ENCODE peak calls at places on chromosomes 2 and 18, in eight cellular contexts. One of them, this sample, is unnamed.

GRCh38 chr2:120302301-120302700 is 43.6 kb upstream of the INHBB start:
- DNase-seq in DMS 273 treated with DMSO at 0.1 percent for 48 hours: no peak
- DNase-seq in iPS-NIHi11: no peak
- DNase-seq in A549: no peak
- DNase-seq in SW480: no peak
- DNase-seq in endothelial cell: no peak
- DNase-seq in Calu3: no peak
- DNase-seq in Panc1: no peak
- DNase-seq in this sample: no peak

GRCh38 chr2:225334524-225334923 is 65.0 kb upstream of the NYAP2 start:
- DNase-seq in A549: no peak
- DNase-seq in SW480: no peak
- DNase-seq in DMS 273 treated with DMSO at 0.1 percent for 48 hours: no peak
- DNase-seq in Calu3: no peak
- DNase-seq in endothelial cell: no peak
- DNase-seq in Panc1: no peak
- DNase-seq in iPS-NIHi11: no peak
- DNase-seq in this sample: peak; percentile 94

GRCh38 chr2:147420517-147420916 is 424.3 kb upstream of the ACVR2A start:
- DNase-seq in A549: no peak
- DNase-seq in DMS 273 treated with DMSO at 0.1 percent for 48 hours: no peak
- DNase-seq in SW480: no peak
- DNase-seq in Calu3: no peak
- DNase-seq in iPS-NIHi11: peak; percentile 7
- DNase-seq in endothelial cell: no peak
- DNase-seq in Panc1: no peak
- DNase-seq in this sample: no peak

GRCh38 chr2:241946306-241947003 is 76.9 kb downstream of the RTP5 start:
- DNase-seq in DMS 273 treated with DMSO at 0.1 percent for 48 hours: no peak
- DNase-seq in Panc1: no peak
- DNase-seq in Calu3: no peak
- DNase-seq in A549: no peak
- DNase-seq in iPS-NIHi11: no peak
- DNase-seq in endothelial cell: no peak
- DNase-seq in SW480: no peak
- DNase-seq in this sample: no peak

GRCh38 chr18:70384181-70384790 is 95.4 kb downstream of the SOCS6 start:
- DNase-seq in DMS 273 treated with DMSO at 0.1 percent for 48 hours: no peak
- DNase-seq in A549: peak; percentile 31
- DNase-seq in SW480: peak; percentile 86
- DNase-seq in iPS-NIHi11: peak; percentile 36
- DNase-seq in endothelial cell: no peak
- DNase-seq in Calu3: peak; percentile 86
- DNase-seq in Panc1: peak; percentile 73
- DNase-seq in this sample: peak; percentile 30

GRCh38 chr2:218020281-218020680 is 17.5 kb upstream of the TNS1 start:
- DNase-seq in DMS 273 treated with DMSO at 0.1 percent for 48 hours: no peak
- DNase-seq in Calu3: no peak
- DNase-seq in SW480: no peak
- DNase-seq in iPS-NIHi11: no peak
- DNase-seq in A549: no peak
- DNase-seq in endothelial cell: no peak
- DNase-seq in Panc1: no peak
- DNase-seq in this sample: no peak

GRCh38 chr2:96929245-96929925 is 57.0 kb downstream of the FAM178B start:
- DNase-seq in iPS-NIHi11: no peak
- DNase-seq in A549: no peak
- DNase-seq in endothelial cell: no peak
- DNase-seq in DMS 273 treated with DMSO at 0.1 percent for 48 hours: no peak
- DNase-seq in Calu3: no peak
- DNase-seq in Panc1: no peak
- DNase-seq in SW480: no peak
- DNase-seq in this sample: no peak

GRCh38 chr2:61645911-61646310 is 107.8 kb upstream of the XPO1 start:
- DNase-seq in iPS-NIHi11: no peak
- DNase-seq in Panc1: no peak
- DNase-seq in endothelial cell: no peak
- DNase-seq in DMS 273 treated with DMSO at 0.1 percent for 48 hours: no peak
- DNase-seq in Calu3: no peak
- DNase-seq in SW480: no peak
- DNase-seq in A549: no peak
- DNase-seq in this sample: no peak

GRCh38 chr18:48902023-48902855 is 48.5 kb downstream of the SMAD7 start:
- DNase-seq in SW480: no peak
- DNase-seq in A549: peak; percentile 52
- DNase-seq in Panc1: no peak
- DNase-seq in endothelial cell: no peak
- DNase-seq in Calu3: peak; percentile 95
- DNase-seq in DMS 273 treated with DMSO at 0.1 percent for 48 hours: peak; percentile 71
- DNase-seq in iPS-NIHi11: peak; percentile 59
- DNase-seq in this sample: peak; percentile 97

GRCh38 chr2:172100080-172101007 is 2.4 kb downstream of the DLX2 start:
- DNase-seq in endothelial cell: no peak
- DNase-seq in SW480: no peak
- DNase-seq in Panc1: no peak
- DNase-seq in A549: no peak
- DNase-seq in DMS 273 treated with DMSO at 0.1 percent for 48 hours: no peak
- DNase-seq in iPS-NIHi11: no peak
- DNase-seq in Calu3: no peak
- DNase-seq in this sample: peak; percentile 61

GRCh38 chr2:11326692-11327211 is 17.7 kb downstream of the ROCK2 start:
- DNase-seq in DMS 273 treated with DMSO at 0.1 percent for 48 hours: no peak
- DNase-seq in Calu3: no peak
- DNase-seq in SW480: no peak
- DNase-seq in A549: no peak
- DNase-seq in Panc1: no peak
- DNase-seq in endothelial cell: no peak
- DNase-seq in iPS-NIHi11: no peak
- DNase-seq in this sample: no peak

GRCh38 chr18:36321636-36322407 is 24.3 kb downstream of the FHOD3 start:
- DNase-seq in Calu3: peak; percentile 42
- DNase-seq in A549: no peak
- DNase-seq in endothelial cell: no peak
- DNase-seq in iPS-NIHi11: no peak
- DNase-seq in Panc1: no peak
- DNase-seq in SW480: peak; percentile 64
- DNase-seq in DMS 273 treated with DMSO at 0.1 percent for 48 hours: no peak
- DNase-seq in this sample: no peak

GRCh38 chr18:33210575-33211189 is 229.8 kb downstream of the CCDC178 start:
- DNase-seq in Panc1: no peak
- DNase-seq in endothelial cell: no peak
- DNase-seq in A549: no peak
- DNase-seq in iPS-NIHi11: peak; percentile 29
- DNase-seq in SW480: peak; percentile 6
- DNase-seq in DMS 273 treated with DMSO at 0.1 percent for 48 hours: no peak
- DNase-seq in Calu3: peak; percentile 13
- DNase-seq in this sample: peak; percentile 81

GRCh38 chr2:86029873-86030272 is 75.8 kb downstream of the POLR1A start:
- DNase-seq in iPS-NIHi11: no peak
- DNase-seq in SW480: no peak
- DNase-seq in DMS 273 treated with DMSO at 0.1 percent for 48 hours: no peak
- DNase-seq in A549: no peak
- DNase-seq in Panc1: no peak
- DNase-seq in Calu3: no peak
- DNase-seq in endothelial cell: no peak
- DNase-seq in this sample: no peak

GRCh38 chr2:27221166-27221565 is 4.0 kb downstream of the CAD start:
- DNase-seq in Calu3: no peak
- DNase-seq in iPS-NIHi11: no peak
- DNase-seq in DMS 273 treated with DMSO at 0.1 percent for 48 hours: no peak
- DNase-seq in A549: no peak
- DNase-seq in endothelial cell: no peak
- DNase-seq in SW480: no peak
- DNase-seq in Panc1: no peak
- DNase-seq in this sample: no peak

GRCh38 chr18:41655074-41655473 is 300.0 kb upstream of the PIK3C3 start:
- DNase-seq in Calu3: no peak
- DNase-seq in endothelial cell: no peak
- DNase-seq in SW480: no peak
- DNase-seq in iPS-NIHi11: no peak
- DNase-seq in Panc1: no peak
- DNase-seq in DMS 273 treated with DMSO at 0.1 percent for 48 hours: no peak
- DNase-seq in A549: no peak
- DNase-seq in this sample: peak; percentile 36

GRCh38 chr2:101305492-101306123 is 2.9 kb downstream of the RNF149 start:
- DNase-seq in A549: no peak
- DNase-seq in Panc1: no peak
- DNase-seq in Calu3: no peak
- DNase-seq in endothelial cell: no peak
- DNase-seq in SW480: no peak
- DNase-seq in DMS 273 treated with DMSO at 0.1 percent for 48 hours: no peak
- DNase-seq in iPS-NIHi11: no peak
- DNase-seq in this sample: no peak

GRCh38 chr2:37786854-37787253 is 115.4 kb upstream of the CDC42EP3 start:
- DNase-seq in endothelial cell: no peak
- DNase-seq in Calu3: no peak
- DNase-seq in iPS-NIHi11: no peak
- DNase-seq in SW480: no peak
- DNase-seq in DMS 273 treated with DMSO at 0.1 percent for 48 hours: peak; percentile 93
- DNase-seq in Panc1: no peak
- DNase-seq in A549: no peak
- DNase-seq in this sample: peak; percentile 97

GRCh38 chr2:213649176-213649575 is 364.9 kb downstream of the SPAG16 start:
- DNase-seq in A549: no peak
- DNase-seq in DMS 273 treated with DMSO at 0.1 percent for 48 hours: no peak
- DNase-seq in SW480: no peak
- DNase-seq in iPS-NIHi11: no peak
- DNase-seq in Calu3: no peak
- DNase-seq in endothelial cell: no peak
- DNase-seq in Panc1: no peak
- DNase-seq in this sample: no peak

GRCh38 chr2:190978389-190979053 is 35.5 kb downstream of the STAT1 start:
- DNase-seq in A549: no peak
- DNase-seq in iPS-NIHi11: no peak
- DNase-seq in endothelial cell: no peak
- DNase-seq in Panc1: no peak
- DNase-seq in Calu3: no peak
- DNase-seq in DMS 273 treated with DMSO at 0.1 percent for 48 hours: no peak
- DNase-seq in SW480: no peak
- DNase-seq in this sample: no peak

GRCh38 chr2:16308816-16309215 is 356.8 kb downstream of the CYRIA start:
- DNase-seq in Calu3: no peak
- DNase-seq in DMS 273 treated with DMSO at 0.1 percent for 48 hours: no peak
- DNase-seq in A549: no peak
- DNase-seq in endothelial cell: no peak
- DNase-seq in SW480: no peak
- DNase-seq in Panc1: no peak
- DNase-seq in iPS-NIHi11: no peak
- DNase-seq in this sample: no peak

GRCh38 chr2:170052151-170052550 is 125.8 kb upstream of the MYO3B start:
- DNase-seq in A549: no peak
- DNase-seq in endothelial cell: no peak
- DNase-seq in DMS 273 treated with DMSO at 0.1 percent for 48 hours: no peak
- DNase-seq in Panc1: no peak
- DNase-seq in iPS-NIHi11: no peak
- DNase-seq in Calu3: no peak
- DNase-seq in SW480: no peak
- DNase-seq in this sample: no peak

GRCh38 chr2:152175012-152175367 is 573 bp downstream of the STAM2 start:
- DNase-seq in Panc1: no peak
- DNase-seq in Calu3: no peak
- DNase-seq in SW480: peak; percentile 30
- DNase-seq in endothelial cell: no peak
- DNase-seq in iPS-NIHi11: no peak
- DNase-seq in A549: no peak
- DNase-seq in DMS 273 treated with DMSO at 0.1 percent for 48 hours: peak; percentile 77
- DNase-seq in this sample: peak; percentile 27

GRCh38 chr2:31987454-31987853 is 23.4 kb downstream of the MEMO1 start:
- DNase-seq in SW480: no peak
- DNase-seq in iPS-NIHi11: no peak
- DNase-seq in Panc1: no peak
- DNase-seq in DMS 273 treated with DMSO at 0.1 percent for 48 hours: no peak
- DNase-seq in Calu3: no peak
- DNase-seq in A549: no peak
- DNase-seq in endothelial cell: no peak
- DNase-seq in this sample: peak; percentile 12

GRCh38 chr2:73886357-73886756 is 6.5 kb upstream of the ACTG2 start:
- DNase-seq in endothelial cell: no peak
- DNase-seq in Panc1: no peak
- DNase-seq in A549: no peak
- DNase-seq in DMS 273 treated with DMSO at 0.1 percent for 48 hours: no peak
- DNase-seq in iPS-NIHi11: no peak
- DNase-seq in Calu3: no peak
- DNase-seq in SW480: no peak
- DNase-seq in this sample: no peak

GRCh38 chr18:1840878-1841277 is 730.4 kb downstream of the METTL4 start:
- DNase-seq in A549: no peak
- DNase-seq in SW480: no peak
- DNase-seq in Panc1: no peak
- DNase-seq in iPS-NIHi11: no peak
- DNase-seq in endothelial cell: no peak
- DNase-seq in Calu3: no peak
- DNase-seq in DMS 273 treated with DMSO at 0.1 percent for 48 hours: no peak
- DNase-seq in this sample: peak; percentile 60

GRCh38 chr2:237178396-237178795 is 92.7 kb downstream of the COPS8 start:
- DNase-seq in A549: no peak
- DNase-seq in iPS-NIHi11: no peak
- DNase-seq in SW480: peak; percentile 62
- DNase-seq in DMS 273 treated with DMSO at 0.1 percent for 48 hours: no peak
- DNase-seq in Panc1: no peak
- DNase-seq in Calu3: no peak
- DNase-seq in endothelial cell: no peak
- DNase-seq in this sample: peak; percentile 73

GRCh38 chr2:15527074-15527739 is 33.9 kb downstream of the NBAS start:
- DNase-seq in Panc1: no peak
- DNase-seq in DMS 273 treated with DMSO at 0.1 percent for 48 hours: no peak
- DNase-seq in endothelial cell: no peak
- DNase-seq in iPS-NIHi11: no peak
- DNase-seq in A549: no peak
- DNase-seq in Calu3: no peak
- DNase-seq in SW480: no peak
- DNase-seq in this sample: peak; percentile 9

GRCh38 chr2:5691659-5692529 is at the start of gene SOX11:
- DNase-seq in Calu3: no peak
- DNase-seq in Panc1: no peak
- DNase-seq in SW480: no peak
- DNase-seq in endothelial cell: peak; percentile 88
- DNase-seq in DMS 273 treated with DMSO at 0.1 percent for 48 hours: peak; percentile 18
- DNase-seq in A549: no peak
- DNase-seq in iPS-NIHi11: peak; percentile 84
- DNase-seq in this sample: peak; percentile 94

GRCh38 chr2:82340578-82341053 is 2036.1 kb upstream of the LRRTM1 start:
- DNase-seq in DMS 273 treated with DMSO at 0.1 percent for 48 hours: no peak
- DNase-seq in endothelial cell: no peak
- DNase-seq in A549: no peak
- DNase-seq in SW480: no peak
- DNase-seq in iPS-NIHi11: no peak
- DNase-seq in Panc1: no peak
- DNase-seq in Calu3: no peak
- DNase-seq in this sample: peak; percentile 21

GRCh38 chr2:138267161-138267901 is 234.2 kb upstream of the SPOPL start:
- DNase-seq in Calu3: peak; percentile 19
- DNase-seq in endothelial cell: no peak
- DNase-seq in Panc1: no peak
- DNase-seq in iPS-NIHi11: no peak
- DNase-seq in DMS 273 treated with DMSO at 0.1 percent for 48 hours: no peak
- DNase-seq in SW480: no peak
- DNase-seq in A549: no peak
- DNase-seq in this sample: no peak

GRCh38 chr2:70145851-70146739 is 44.7 kb downstream of the C2orf42 start:
- DNase-seq in DMS 273 treated with DMSO at 0.1 percent for 48 hours: no peak
- DNase-seq in endothelial cell: no peak
- DNase-seq in A549: no peak
- DNase-seq in iPS-NIHi11: no peak
- DNase-seq in Panc1: no peak
- DNase-seq in Calu3: no peak
- DNase-seq in SW480: no peak
- DNase-seq in this sample: no peak

GRCh38 chr2:32484907-32485306 is 128.1 kb downstream of the BIRC6 start:
- DNase-seq in DMS 273 treated with DMSO at 0.1 percent for 48 hours: no peak
- DNase-seq in Panc1: peak; percentile 39
- DNase-seq in Calu3: no peak
- DNase-seq in SW480: peak; percentile 59
- DNase-seq in endothelial cell: no peak
- DNase-seq in iPS-NIHi11: no peak
- DNase-seq in A549: peak; percentile 41
- DNase-seq in this sample: no peak

GRCh38 chr2:122927217-122927616 is 1097.9 kb upstream of the CNTNAP5 start:
- DNase-seq in endothelial cell: no peak
- DNase-seq in A549: no peak
- DNase-seq in iPS-NIHi11: peak; percentile 67
- DNase-seq in Panc1: no peak
- DNase-seq in SW480: no peak
- DNase-seq in DMS 273 treated with DMSO at 0.1 percent for 48 hours: no peak
- DNase-seq in Calu3: no peak
- DNase-seq in this sample: no peak

This sample was measured in DMS53.